ENCODE peak calls at places on chromosomes 5 and 9, in six cellular contexts. One of them, this sample, is unnamed.
A peak's percentile ranks its signal among the peaks of the same experiment; 100 is the strongest.

GRCh38 chr5:150672237-150672883 is 11.3 kb downstream of the MYOZ3 start:
- DNase-seq in activated effector memory CD4-positive, alpha-beta T cell treated with anti-CD3 and anti-CD28 coated beads, Interleukin-2, amount 50 U/mL, for 16 hours: peak; percentile 73
- DNase-seq in BJ: no peak
- DNase-seq in NCI-H774: no peak
- DNase-seq in NCI-H460: no peak
- DNase-seq in T-helper 1 cell: no peak
- DNase-seq in this sample: no peak

GRCh38 chr5:156951354-156951753 is 11.7 kb downstream of the TIMD4 start:
- DNase-seq in activated effector memory CD4-positive, alpha-beta T cell treated with anti-CD3 and anti-CD28 coated beads, Interleukin-2, amount 50 U/mL, for 16 hours: no peak
- DNase-seq in BJ: no peak
- DNase-seq in NCI-H774: no peak
- DNase-seq in NCI-H460: no peak
- DNase-seq in T-helper 1 cell: peak; percentile 2
- DNase-seq in this sample: no peak

GRCh38 chr5:120463991-120464626 is at the start of gene PRR16:
- DNase-seq in activated effector memory CD4-positive, alpha-beta T cell treated with anti-CD3 and anti-CD28 coated beads, Interleukin-2, amount 50 U/mL, for 16 hours: peak; percentile 58
- DNase-seq in BJ: no peak
- DNase-seq in NCI-H774: peak; percentile 66
- DNase-seq in NCI-H460: peak; percentile 49
- DNase-seq in T-helper 1 cell: no peak
- DNase-seq in this sample: no peak

GRCh38 chr5:68265822-68266395 is 50.4 kb downstream of the PIK3R1 start:
- DNase-seq in activated effector memory CD4-positive, alpha-beta T cell treated with anti-CD3 and anti-CD28 coated beads, Interleukin-2, amount 50 U/mL, for 16 hours: no peak
- DNase-seq in BJ: no peak
- DNase-seq in NCI-H774: no peak
- DNase-seq in NCI-H460: no peak
- DNase-seq in T-helper 1 cell: no peak
- DNase-seq in this sample: no peak

GRCh38 chr5:132896685-132897084 is 23.2 kb downstream of the LEAP2 start:
- DNase-seq in activated effector memory CD4-positive, alpha-beta T cell treated with anti-CD3 and anti-CD28 coated beads, Interleukin-2, amount 50 U/mL, for 16 hours: no peak
- DNase-seq in BJ: no peak
- DNase-seq in NCI-H774: no peak
- DNase-seq in NCI-H460: no peak
- DNase-seq in T-helper 1 cell: no peak
- DNase-seq in this sample: no peak

GRCh38 chr9:82650368-82650767 is 412.6 kb downstream of the RASEF start:
- DNase-seq in activated effector memory CD4-positive, alpha-beta T cell treated with anti-CD3 and anti-CD28 coated beads, Interleukin-2, amount 50 U/mL, for 16 hours: no peak
- DNase-seq in BJ: no peak
- DNase-seq in NCI-H774: no peak
- DNase-seq in NCI-H460: no peak
- DNase-seq in T-helper 1 cell: no peak
- DNase-seq in this sample: no peak

GRCh38 chr9:120689860-120690259 is 24.4 kb downstream of the MEGF9 start:
- DNase-seq in activated effector memory CD4-positive, alpha-beta T cell treated with anti-CD3 and anti-CD28 coated beads, Interleukin-2, amount 50 U/mL, for 16 hours: no peak
- DNase-seq in BJ: no peak
- DNase-seq in NCI-H774: peak; percentile 50
- DNase-seq in NCI-H460: no peak
- DNase-seq in T-helper 1 cell: no peak
- DNase-seq in this sample: no peak

GRCh38 chr9:120931278-120932085 is 4.9 kb upstream of the TRAF1 start:
- DNase-seq in activated effector memory CD4-positive, alpha-beta T cell treated with anti-CD3 and anti-CD28 coated beads, Interleukin-2, amount 50 U/mL, for 16 hours: peak; percentile 85
- DNase-seq in BJ: no peak
- DNase-seq in NCI-H774: no peak
- DNase-seq in NCI-H460: no peak
- DNase-seq in T-helper 1 cell: peak; percentile 41
- DNase-seq in this sample: peak; percentile 60

GRCh38 chr9:99300103-99300439 is 78.0 kb downstream of the SEC61B start:
- DNase-seq in activated effector memory CD4-positive, alpha-beta T cell treated with anti-CD3 and anti-CD28 coated beads, Interleukin-2, amount 50 U/mL, for 16 hours: no peak
- DNase-seq in BJ: no peak
- DNase-seq in NCI-H774: no peak
- DNase-seq in NCI-H460: no peak
- DNase-seq in T-helper 1 cell: no peak
- DNase-seq in this sample: no peak

GRCh38 chr5:177113566-177114424 is 19.8 kb upstream of the NSD1 start:
- DNase-seq in activated effector memory CD4-positive, alpha-beta T cell treated with anti-CD3 and anti-CD28 coated beads, Interleukin-2, amount 50 U/mL, for 16 hours: peak; percentile 91
- DNase-seq in BJ: no peak
- DNase-seq in NCI-H774: peak; percentile 70
- DNase-seq in NCI-H460: peak; percentile 72
- DNase-seq in T-helper 1 cell: peak; percentile 55
- DNase-seq in this sample: peak; percentile 40

GRCh38 chr5:159135896-159136531 is 36.3 kb upstream of the EBF1 start:
- DNase-seq in activated effector memory CD4-positive, alpha-beta T cell treated with anti-CD3 and anti-CD28 coated beads, Interleukin-2, amount 50 U/mL, for 16 hours: no peak
- DNase-seq in BJ: no peak
- DNase-seq in NCI-H774: no peak
- DNase-seq in NCI-H460: no peak
- DNase-seq in T-helper 1 cell: no peak
- DNase-seq in this sample: no peak

GRCh38 chr9:5920860-5921328 is 30.2 kb downstream of the MLANA start:
- DNase-seq in activated effector memory CD4-positive, alpha-beta T cell treated with anti-CD3 and anti-CD28 coated beads, Interleukin-2, amount 50 U/mL, for 16 hours: no peak
- DNase-seq in BJ: peak; percentile 12
- DNase-seq in NCI-H774: no peak
- DNase-seq in NCI-H460: no peak
- DNase-seq in T-helper 1 cell: no peak
- DNase-seq in this sample: no peak

GRCh38 chr5:93151896-93152295 is 429.1 kb downstream of the NR2F1-AS1 start:
- DNase-seq in activated effector memory CD4-positive, alpha-beta T cell treated with anti-CD3 and anti-CD28 coated beads, Interleukin-2, amount 50 U/mL, for 16 hours: no peak
- DNase-seq in BJ: no peak
- DNase-seq in NCI-H774: no peak
- DNase-seq in NCI-H460: no peak
- DNase-seq in T-helper 1 cell: no peak
- DNase-seq in this sample: no peak

GRCh38 chr9:35105126-35105525 is 2.2 kb upstream of the STOML2 start:
- DNase-seq in activated effector memory CD4-positive, alpha-beta T cell treated with anti-CD3 and anti-CD28 coated beads, Interleukin-2, amount 50 U/mL, for 16 hours: no peak
- DNase-seq in BJ: no peak
- DNase-seq in NCI-H774: no peak
- DNase-seq in NCI-H460: no peak
- DNase-seq in T-helper 1 cell: no peak
- DNase-seq in this sample: no peak

GRCh38 chr9:1373445-1373844 is 323.3 kb downstream of the DMRT2 start:
- DNase-seq in activated effector memory CD4-positive, alpha-beta T cell treated with anti-CD3 and anti-CD28 coated beads, Interleukin-2, amount 50 U/mL, for 16 hours: no peak
- DNase-seq in BJ: no peak
- DNase-seq in NCI-H774: no peak
- DNase-seq in NCI-H460: no peak
- DNase-seq in T-helper 1 cell: no peak
- DNase-seq in this sample: no peak

GRCh38 chr5:81942746-81943145 is 29.1 kb upstream of the ATG10 start:
- DNase-seq in activated effector memory CD4-positive, alpha-beta T cell treated with anti-CD3 and anti-CD28 coated beads, Interleukin-2, amount 50 U/mL, for 16 hours: no peak
- DNase-seq in BJ: no peak
- DNase-seq in NCI-H774: no peak
- DNase-seq in NCI-H460: no peak
- DNase-seq in T-helper 1 cell: no peak
- DNase-seq in this sample: no peak

GRCh38 chr5:148484651-148485050 is 100.9 kb downstream of the FBXO38 start:
- DNase-seq in activated effector memory CD4-positive, alpha-beta T cell treated with anti-CD3 and anti-CD28 coated beads, Interleukin-2, amount 50 U/mL, for 16 hours: no peak
- DNase-seq in BJ: no peak
- DNase-seq in NCI-H774: no peak
- DNase-seq in NCI-H460: no peak
- DNase-seq in T-helper 1 cell: no peak
- DNase-seq in this sample: no peak

GRCh38 chr5:446864-447263 is 3.9 kb downstream of the EXOC3 start:
- DNase-seq in activated effector memory CD4-positive, alpha-beta T cell treated with anti-CD3 and anti-CD28 coated beads, Interleukin-2, amount 50 U/mL, for 16 hours: peak; percentile 61
- DNase-seq in BJ: no peak
- DNase-seq in NCI-H774: no peak
- DNase-seq in NCI-H460: peak; percentile 47
- DNase-seq in T-helper 1 cell: no peak
- DNase-seq in this sample: no peak

GRCh38 chr5:142472306-142472951 is 147.6 kb upstream of the SPRY4 start:
- DNase-seq in activated effector memory CD4-positive, alpha-beta T cell treated with anti-CD3 and anti-CD28 coated beads, Interleukin-2, amount 50 U/mL, for 16 hours: peak; percentile 83
- DNase-seq in BJ: peak; percentile 71
- DNase-seq in NCI-H774: no peak
- DNase-seq in NCI-H460: peak; percentile 91
- DNase-seq in T-helper 1 cell: no peak
- DNase-seq in this sample: peak; percentile 41

GRCh38 chr9:93676310-93677054 is 100.1 kb downstream of the PHF2 start:
- DNase-seq in activated effector memory CD4-positive, alpha-beta T cell treated with anti-CD3 and anti-CD28 coated beads, Interleukin-2, amount 50 U/mL, for 16 hours: peak; percentile 58
- DNase-seq in BJ: no peak
- DNase-seq in NCI-H774: no peak
- DNase-seq in NCI-H460: no peak
- DNase-seq in T-helper 1 cell: no peak
- DNase-seq in this sample: no peak

GRCh38 chr5:157761690-157762611 is 18.4 kb downstream of the LSM11 start:
- DNase-seq in activated effector memory CD4-positive, alpha-beta T cell treated with anti-CD3 and anti-CD28 coated beads, Interleukin-2, amount 50 U/mL, for 16 hours: no peak
- DNase-seq in BJ: no peak
- DNase-seq in NCI-H774: peak; percentile 28
- DNase-seq in NCI-H460: peak; percentile 65
- DNase-seq in T-helper 1 cell: no peak
- DNase-seq in this sample: no peak

GRCh38 chr5:177304392-177305119 is 957 bp downstream of the PRELID1 start:
- DNase-seq in activated effector memory CD4-positive, alpha-beta T cell treated with anti-CD3 and anti-CD28 coated beads, Interleukin-2, amount 50 U/mL, for 16 hours: peak; percentile 75
- DNase-seq in BJ: no peak
- DNase-seq in NCI-H774: no peak
- DNase-seq in NCI-H460: no peak
- DNase-seq in T-helper 1 cell: no peak
- DNase-seq in this sample: no peak

GRCh38 chr5:142482207-142482606 is 157.4 kb upstream of the SPRY4 start:
- DNase-seq in activated effector memory CD4-positive, alpha-beta T cell treated with anti-CD3 and anti-CD28 coated beads, Interleukin-2, amount 50 U/mL, for 16 hours: no peak
- DNase-seq in BJ: no peak
- DNase-seq in NCI-H774: no peak
- DNase-seq in NCI-H460: no peak
- DNase-seq in T-helper 1 cell: no peak
- DNase-seq in this sample: no peak

GRCh38 chr9:134243778-134244467 is 79.6 kb upstream of the RNU6ATAC start:
- DNase-seq in activated effector memory CD4-positive, alpha-beta T cell treated with anti-CD3 and anti-CD28 coated beads, Interleukin-2, amount 50 U/mL, for 16 hours: peak; percentile 72
- DNase-seq in BJ: no peak
- DNase-seq in NCI-H774: no peak
- DNase-seq in NCI-H460: no peak
- DNase-seq in T-helper 1 cell: no peak
- DNase-seq in this sample: no peak

GRCh38 chr5:59660737-59661136 is 232.8 kb downstream of the PDE4D start:
- DNase-seq in activated effector memory CD4-positive, alpha-beta T cell treated with anti-CD3 and anti-CD28 coated beads, Interleukin-2, amount 50 U/mL, for 16 hours: no peak
- DNase-seq in BJ: no peak
- DNase-seq in NCI-H774: peak; percentile 37
- DNase-seq in NCI-H460: peak; percentile 38
- DNase-seq in T-helper 1 cell: no peak
- DNase-seq in this sample: no peak

GRCh38 chr5:16546712-16547111 is 70.1 kb downstream of the RETREG1 start:
- DNase-seq in activated effector memory CD4-positive, alpha-beta T cell treated with anti-CD3 and anti-CD28 coated beads, Interleukin-2, amount 50 U/mL, for 16 hours: no peak
- DNase-seq in BJ: no peak
- DNase-seq in NCI-H774: no peak
- DNase-seq in NCI-H460: no peak
- DNase-seq in T-helper 1 cell: no peak
- DNase-seq in this sample: no peak

GRCh38 chr5:18270635-18271338 is 636.5 kb downstream of the TAF11L14 start:
- DNase-seq in activated effector memory CD4-positive, alpha-beta T cell treated with anti-CD3 and anti-CD28 coated beads, Interleukin-2, amount 50 U/mL, for 16 hours: no peak
- DNase-seq in BJ: no peak
- DNase-seq in NCI-H774: no peak
- DNase-seq in NCI-H460: no peak
- DNase-seq in T-helper 1 cell: no peak
- DNase-seq in this sample: no peak

GRCh38 chr5:72107874-72108199 is 562 bp downstream of the MAP1B start:
- DNase-seq in activated effector memory CD4-positive, alpha-beta T cell treated with anti-CD3 and anti-CD28 coated beads, Interleukin-2, amount 50 U/mL, for 16 hours: no peak
- DNase-seq in BJ: no peak
- DNase-seq in NCI-H774: peak; percentile 28
- DNase-seq in NCI-H460: no peak
- DNase-seq in T-helper 1 cell: no peak
- DNase-seq in this sample: no peak

GRCh38 chr9:72952914-72953313 is at the start of gene ALDH1A1:
- DNase-seq in activated effector memory CD4-positive, alpha-beta T cell treated with anti-CD3 and anti-CD28 coated beads, Interleukin-2, amount 50 U/mL, for 16 hours: no peak
- DNase-seq in BJ: peak; percentile 44
- DNase-seq in NCI-H774: peak; percentile 69
- DNase-seq in NCI-H460: peak; percentile 45
- DNase-seq in T-helper 1 cell: no peak
- DNase-seq in this sample: no peak

GRCh38 chr9:37104183-37104889 is 16.0 kb upstream of the ZCCHC7 start:
- DNase-seq in activated effector memory CD4-positive, alpha-beta T cell treated with anti-CD3 and anti-CD28 coated beads, Interleukin-2, amount 50 U/mL, for 16 hours: no peak
- DNase-seq in BJ: peak; percentile 23
- DNase-seq in NCI-H774: no peak
- DNase-seq in NCI-H460: no peak
- DNase-seq in T-helper 1 cell: no peak
- DNase-seq in this sample: no peak

GRCh38 chr5:110625376-110625999 is 101.0 kb downstream of the TMEM232 start:
- DNase-seq in activated effector memory CD4-positive, alpha-beta T cell treated with anti-CD3 and anti-CD28 coated beads, Interleukin-2, amount 50 U/mL, for 16 hours: no peak
- DNase-seq in BJ: peak; percentile 4
- DNase-seq in NCI-H774: peak; percentile 41
- DNase-seq in NCI-H460: peak; percentile 22
- DNase-seq in T-helper 1 cell: no peak
- DNase-seq in this sample: no peak

This sample was measured in T-helper 22 cell.